ENCODE peak calls at places on chromosomes 11 and 22, in seven cellular contexts. X is dorsolateral prefrontal cortex, O is lower lobe of right lung, H is fibroblast of the aortic adventitia, Y is kidney, S is body of pancreas, M is psoas muscle. T is an unnamed sample.

GRCh38 chr22:46293591-46294260 is 2.9 kb upstream of the GTSE1 start:
- DNase-seq in M (peak), Y (no peak), H (no peak), O (peak), S (no peak), X (peak), T (no peak)

GRCh38 chr22:37163618-37164534 is 14.2 kb upstream of the IL2RB start:
- DNase-seq in S (no peak), Y (peak), H (no peak), M (no peak), O (peak), X (no peak), T (no peak)

GRCh38 chr11:70420496-70420895 is 22.2 kb downstream of the CTTN start:
- DNase-seq in H (no peak), O (no peak), S (no peak), Y (no peak), M (no peak), X (no peak), T (no peak)

GRCh38 chr22:19850482-19851109 is 4.1 kb downstream of the GNB1L start:
- DNase-seq in X (no peak), H (no peak), Y (peak), M (no peak), O (no peak), S (no peak), T (no peak)

GRCh38 chr22:27274770-27275449 is 526.6 kb downstream of the MN1 start:
- DNase-seq in X (no peak), Y (no peak), O (no peak), S (no peak), H (peak), M (no peak), T (no peak)

GRCh38 chr11:15826826-15827225 is 529.5 kb downstream of the SOX6 start:
- DNase-seq in M (peak), X (no peak), Y (no peak), S (peak), O (no peak), H (no peak), T (no peak)

GRCh38 chr11:129445226-129445625 is 69.6 kb downstream of the BARX2 start:
- DNase-seq in M (no peak), O (no peak), H (no peak), S (no peak), X (no peak), Y (no peak), T (no peak)

GRCh38 chr11:96228472-96228871 is 114.5 kb downstream of the MAML2 start:
- DNase-seq in S (peak), Y (peak), H (peak), O (peak), X (no peak), M (peak), T (peak)

GRCh38 chr11:26558191-26558590 is 13.9 kb downstream of the MUC15 start:
- DNase-seq in M (no peak), O (no peak), Y (no peak), S (no peak), H (no peak), X (no peak), T (no peak)

GRCh38 chr11:12865871-12866595 is 143.1 kb upstream of the RASSF10 start:
- DNase-seq in X (no peak), H (no peak), S (peak), Y (no peak), O (no peak), M (no peak), T (no peak)

GRCh38 chr22:44363980-44364749 is 51.4 kb upstream of the SHISAL1 start:
- DNase-seq in X (no peak), O (peak), Y (peak), M (peak), H (no peak), S (no peak), T (no peak)
- H3K4me3 ChIP-seq in X (no peak), O (no peak), Y (no peak), M (no peak), H (no peak), S (no peak), T (no peak)

DNA sequence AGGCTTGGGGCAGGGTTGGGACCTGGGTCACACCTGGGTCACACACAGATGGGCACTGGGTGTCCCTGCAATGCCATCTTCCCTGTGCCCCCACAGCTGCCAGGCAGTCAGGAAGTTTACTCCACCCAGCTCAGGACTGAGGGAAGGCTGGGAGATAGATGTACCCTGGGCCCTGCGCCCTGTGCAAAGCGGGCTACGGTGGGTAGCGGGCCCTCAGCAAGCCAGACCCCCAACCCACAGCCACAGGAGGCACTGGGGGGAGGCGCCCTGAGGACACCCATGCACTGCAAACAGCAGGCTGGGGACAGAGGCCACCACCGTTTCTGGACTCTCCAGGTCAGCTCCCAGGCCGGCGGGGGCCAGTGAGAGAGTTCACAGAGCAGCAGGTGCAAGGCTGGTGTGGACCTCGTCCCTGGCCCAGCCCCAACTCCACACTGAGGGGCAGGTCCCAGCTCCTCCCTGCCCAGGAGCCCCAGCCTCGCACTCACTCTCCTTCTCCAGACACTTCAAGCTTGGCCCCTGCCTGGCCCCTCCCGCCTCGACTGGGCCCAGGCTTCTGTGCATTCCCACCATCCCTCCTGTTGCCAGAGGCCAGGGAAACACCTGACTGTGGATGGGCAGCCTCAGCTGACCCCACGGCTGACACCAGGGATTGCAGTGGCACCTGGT is 4.9 kb downstream of the DUSP8 start:
- DNase-seq in M (no peak), S (no peak), H (no peak), X (no peak), O (no peak), Y (peak), T (no peak)
- TF ChIP-seq CTCF in M (no peak), S (no peak), H (no peak), X (no peak), O (no peak), Y (no peak), T (no peak)

GRCh38 chr11:123753110-123753509 is 1.2 kb downstream of the OR6X1 start:
- DNase-seq in M (no peak), O (no peak), S (no peak), Y (no peak), H (no peak), X (no peak), T (no peak)

GRCh38 chr11:123754101-123754568 is at the start of gene OR6X1:
- DNase-seq in Y (no peak), M (no peak), H (no peak), X (no peak), S (no peak), O (no peak), T (no peak)

GRCh38 chr11:123755344-123755743 is 1.0 kb upstream of the OR6X1 start:
- DNase-seq in Y (no peak), S (no peak), M (no peak), X (no peak), H (no peak), O (no peak), T (no peak)

GRCh38 chr11:123755813-123756212 is 1.5 kb upstream of the OR6X1 start:
- DNase-seq in O (no peak), Y (no peak), M (no peak), X (no peak), H (no peak), S (no peak), T (no peak)

DNA sequence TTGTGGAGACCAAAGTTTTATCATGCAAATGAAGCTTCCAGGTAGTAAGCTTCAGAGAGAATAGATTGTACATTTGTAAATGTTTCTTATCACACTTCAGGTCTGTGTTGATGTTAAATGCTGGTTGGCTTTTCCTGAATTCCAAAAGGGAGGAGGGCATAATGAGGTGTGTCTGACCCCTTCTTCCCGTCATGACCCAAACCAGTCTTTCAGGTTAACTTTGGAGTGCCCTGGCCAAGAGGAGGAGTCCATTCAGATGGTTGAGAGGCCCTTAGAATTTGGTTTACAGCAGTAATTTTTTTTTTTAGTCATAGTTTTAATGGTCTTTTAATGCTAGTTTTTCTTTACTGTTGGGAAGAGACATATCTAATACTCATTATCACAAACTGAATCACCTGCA is 2.5 kb downstream of the OR6X1 start:
- DNase-seq in S (no peak), X (no peak), M (no peak), Y (no peak), O (no peak), H (no peak), T (no peak)
- H3K4me3 ChIP-seq in S (no peak), X (no peak), M (no peak), Y (no peak), O (no peak), H (no peak), T (no peak)

GRCh38 chr22:42880815-42881214 is 23.7 kb upstream of the ARFGAP3 start:
- DNase-seq in S (peak), H (no peak), X (no peak), O (no peak), M (no peak), Y (no peak), T (no peak)
- TF ChIP-seq CTCF in S (peak), H (no peak), X (no peak), O (no peak), M (peak), Y (no peak), T (peak)

GRCh38 chr11:64597671-64598101 is 6.7 kb downstream of the SLC22A12 start:
- DNase-seq in S (no peak), X (peak), H (no peak), O (peak), M (peak), Y (peak), T (no peak)
- H3K4me3 ChIP-seq in S (no peak), X (no peak), H (no peak), O (no peak), M (no peak), Y (no peak), T (no peak)

DNA sequence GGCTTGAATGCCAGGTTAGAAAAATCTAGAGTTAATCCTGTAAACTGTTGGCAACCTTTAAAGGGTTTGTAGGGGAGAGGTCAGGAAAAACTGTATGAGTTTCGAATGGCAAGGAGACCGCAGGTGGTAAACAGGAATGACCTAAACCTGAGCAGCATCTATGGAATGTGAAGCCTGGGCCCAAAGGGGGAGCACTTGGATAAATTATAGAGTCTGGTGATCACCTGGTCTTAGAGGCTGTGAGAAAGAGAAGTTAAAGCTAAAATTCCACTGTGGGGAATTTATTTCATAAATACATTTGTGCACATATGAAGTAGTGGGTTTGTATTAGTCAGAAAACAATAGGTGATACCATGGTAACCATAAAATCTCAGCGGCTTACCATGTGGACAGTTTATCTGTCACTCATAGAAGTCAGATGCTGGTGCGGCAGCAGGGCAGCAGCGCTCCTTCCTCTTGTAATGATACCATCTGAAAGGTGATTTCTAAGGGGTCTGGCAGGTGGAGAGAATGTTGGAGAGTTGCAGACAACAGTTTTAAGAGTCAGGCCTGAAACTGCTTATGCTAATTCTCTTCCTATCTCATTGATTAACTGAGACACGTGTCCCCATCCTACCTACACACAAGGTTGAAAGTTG is 1104.4 kb upstream of the CCDC90B start:
- DNase-seq in O (no peak), M (no peak), X (no peak), S (no peak), Y (no peak), H (no peak), T (no peak)
- TF ChIP-seq CTCF in O (no peak), M (no peak), X (no peak), S (no peak), Y (no peak), H (no peak), T (peak)

GRCh38 chr11:47550288-47551052 is 2.5 kb downstream of the CELF1 start:
- DNase-seq in H (peak), S (no peak), X (no peak), O (no peak), M (no peak), Y (no peak), T (no peak)

GRCh38 chr11:47552086-47552580 is 799 bp downstream of the CELF1 start:
- DNase-seq in M (peak), Y (peak), S (no peak), X (no peak), O (no peak), H (peak), T (no peak)

GRCh38 chr11:47553417-47553746 is 450 bp upstream of the CELF1 start:
- DNase-seq in S (peak), X (no peak), O (no peak), M (no peak), H (peak), Y (no peak), T (no peak)

GRCh38 chr11:47552581-47553416 is at the start of gene CELF1:
- DNase-seq in O (peak), S (peak), X (peak), Y (peak), M (peak), H (peak), T (peak)

GRCh38 chr11:47551086-47551485 is 1.8 kb downstream of the CELF1 start:
- DNase-seq in O (no peak), M (no peak), H (peak), Y (no peak), X (no peak), S (no peak), T (no peak)
- H3K4me3 ChIP-seq in O (peak), M (peak), H (peak), Y (peak), X (peak), S (no peak), T (peak)

DNA sequence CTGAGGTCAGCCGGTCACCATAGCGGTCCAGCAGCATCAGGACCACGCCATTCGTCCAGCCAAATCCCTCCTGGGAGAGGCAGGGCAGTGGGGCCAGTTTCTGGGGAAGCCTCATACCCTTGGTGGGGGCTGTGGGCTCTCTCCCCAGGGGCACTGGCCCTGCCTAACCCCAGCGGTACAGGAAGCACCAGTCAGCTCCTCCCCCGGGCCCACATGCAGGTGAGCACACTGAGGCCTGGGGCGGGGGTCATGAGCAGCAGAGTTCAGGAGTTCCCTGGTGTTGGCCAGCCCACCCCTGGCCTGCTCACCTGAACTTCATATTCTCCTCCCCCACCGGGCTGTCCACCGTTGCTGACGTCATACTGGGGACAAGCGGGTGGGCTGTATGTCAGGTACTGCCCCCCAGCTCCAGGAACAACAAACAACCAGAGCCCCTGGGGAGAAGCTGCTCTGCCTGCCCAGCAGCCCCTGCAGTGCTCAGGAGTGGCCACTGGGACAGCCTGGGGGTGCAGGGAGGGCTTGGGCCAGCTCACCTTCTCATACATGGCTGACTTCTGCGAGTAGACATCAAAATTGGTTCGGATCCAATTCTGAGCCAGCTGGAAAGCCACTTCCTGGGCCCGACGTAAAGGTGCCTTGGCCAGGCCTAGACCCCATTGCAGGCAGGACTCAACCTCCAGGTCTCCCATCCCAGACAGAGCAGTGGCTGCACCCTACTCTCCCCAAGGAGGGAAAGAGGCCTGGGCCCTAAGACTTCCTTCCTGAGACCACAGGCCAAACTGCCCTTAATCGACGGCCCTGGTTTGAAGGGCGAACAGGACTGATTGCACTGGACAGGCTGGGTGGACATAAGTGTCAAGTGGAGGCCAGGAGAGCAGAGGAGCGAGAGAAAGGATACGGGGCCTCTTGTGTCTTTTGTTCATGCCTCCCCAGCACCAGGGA is 20.8 kb downstream of the TREH start:
- DNase-seq in S (no peak), X (no peak), H (no peak), O (no peak), M (no peak), Y (peak), T (no peak)
- TF ChIP-seq CTCF in S (no peak), X (no peak), H (no peak), O (no peak), M (no peak), Y (peak), T (peak)

DNA sequence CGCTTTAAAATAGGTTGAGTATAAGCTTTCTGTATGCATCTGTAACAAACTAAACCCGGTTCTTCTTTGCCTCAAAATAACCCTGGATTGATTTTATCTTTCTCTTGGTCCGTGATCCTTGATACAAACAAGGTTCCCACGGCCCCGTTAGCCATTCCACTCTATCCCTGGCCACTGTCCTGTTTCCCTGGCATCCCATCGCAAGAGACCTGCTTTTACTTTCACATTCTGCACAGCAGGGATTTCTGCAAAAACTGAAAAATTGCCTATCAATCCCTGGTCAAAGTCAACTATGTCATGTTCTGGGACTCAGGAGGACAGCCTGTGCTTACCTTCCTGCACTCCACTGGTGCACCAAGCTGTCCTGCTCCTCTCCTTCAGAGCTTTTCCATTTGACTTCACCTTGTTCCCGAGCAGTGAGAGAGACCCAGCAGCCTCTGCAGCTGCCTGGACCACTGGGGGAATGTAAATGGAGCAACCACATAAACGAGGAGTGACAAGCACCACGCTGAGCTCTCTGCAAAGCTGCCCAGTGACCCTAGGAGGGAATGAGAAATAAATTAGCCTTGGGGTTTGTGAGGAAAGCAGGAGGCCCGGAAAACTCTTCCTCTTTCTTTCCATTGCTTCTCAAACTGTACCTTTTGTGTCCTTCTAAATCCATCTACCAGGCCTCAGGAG is 175.9 kb downstream of the NTM start:
- DNase-seq in H (peak), O (no peak), S (no peak), M (no peak), X (no peak), Y (no peak), T (peak)
- H3K4me3 ChIP-seq in H (peak), O (no peak), S (no peak), M (peak), X (peak), Y (no peak), T (peak)

DNA sequence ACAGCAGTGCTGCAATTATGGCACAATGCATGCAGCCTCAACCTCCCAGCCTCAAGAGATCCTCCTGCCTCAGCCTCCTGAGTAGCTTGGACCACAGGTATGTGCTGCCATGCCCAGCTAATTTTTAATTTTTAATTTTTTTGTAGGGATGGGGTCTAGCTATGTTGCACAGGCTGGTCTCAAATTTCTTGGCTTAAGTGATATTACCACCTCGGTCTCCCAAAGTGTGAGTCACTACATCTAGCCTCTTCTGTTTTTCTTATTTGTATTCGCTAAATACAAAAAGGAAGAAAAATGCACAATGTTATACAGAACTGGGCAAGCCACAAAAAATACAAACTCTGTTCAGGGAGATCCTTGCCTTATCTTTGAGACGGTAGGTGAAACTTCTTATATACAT is 62.1 kb downstream of the DDI1 start:
- DNase-seq in O (no peak), Y (no peak), X (no peak), M (no peak), S (no peak), H (no peak), T (peak)
- TF ChIP-seq CTCF in O (no peak), Y (no peak), X (no peak), M (no peak), S (no peak), H (no peak), T (no peak)

T was measured in astrocyte of the cerebellum.